ENCODE peak calls at places on chromosomes 13 and 19, in five cellular contexts. M is skeletal muscle cell, E is H7, B is substantia nigra, D is fibroblast of lung. Z is an unnamed sample.

GRCh38 chr19:51240866-51241265 is 10.0 kb upstream of the SIGLECL1 start:
- DNase-seq in M (no peak), E (no peak), B (no peak), D (no peak), Z (no peak)

GRCh38 chr19:29831041-29831548 is 19.3 kb downstream of the CCNE1 start:
- DNase-seq in M (no peak), E (no peak), B (no peak), D (no peak), Z (no peak)

GRCh38 chr19:51722492-51722891 is 1.3 kb downstream of the HAS1 start:
- DNase-seq in M (no peak), E (no peak), B (no peak), D (no peak), Z (no peak)

GRCh38 chr13:77429320-77430142 is 102.6 kb upstream of the MYCBP2 start:
- DNase-seq in M (no peak), E (no peak), B (no peak), D (peak; percentile 78), Z (no peak)

GRCh38 chr19:18291590-18292459 is 10.4 kb upstream of the JUND start:
- DNase-seq in M (no peak), E (peak; percentile 91), B (peak; percentile 45), D (peak; percentile 85), Z (peak; percentile 58)

GRCh38 chr13:72643339-72643989 is 84.0 kb downstream of the MZT1 start:
- DNase-seq in M (no peak), E (peak; percentile 18), B (no peak), D (peak; percentile 23), Z (no peak)

GRCh38 chr19:38657633-38658222 is 10.3 kb downstream of the ACTN4 start:
- DNase-seq in M (no peak), E (no peak), B (no peak), D (peak; percentile 95), Z (no peak)

GRCh38 chr13:20462921-20463320 is 62.7 kb downstream of the CRYL1 start:
- DNase-seq in M (no peak), E (no peak), B (no peak), D (no peak), Z (no peak)

GRCh38 chr19:1457031-1457739 is 7.3 kb downstream of the APC2 start:
- DNase-seq in M (no peak), E (peak; percentile 85), B (no peak), D (no peak), Z (no peak)

GRCh38 chr19:16051254-16052025 is 24.9 kb upstream of the TPM4 start:
- DNase-seq in M (no peak), E (peak; percentile 32), B (no peak), D (no peak), Z (no peak)

GRCh38 chr19:10670876-10671804 is 17.0 kb downstream of the ILF3 start:
- DNase-seq in M (no peak), E (peak; percentile 13), B (no peak), D (no peak), Z (no peak)

GRCh38 chr19:49553451-49554271 is 25.9 kb downstream of the RCN3 start:
- DNase-seq in M (no peak), E (no peak), B (no peak), D (peak; percentile 82), Z (no peak)

GRCh38 chr19:10111405-10111811 is at the start of gene P2RY11:
- DNase-seq in M (no peak), E (peak; percentile 48), B (no peak), D (no peak), Z (no peak)

GRCh38 chr19:30365121-30365800 is 6.9 kb upstream of the ZNF536 start:
- DNase-seq in M (no peak), E (no peak), B (no peak), D (no peak), Z (no peak)

GRCh38 chr13:36700170-36700569 is 26.4 kb downstream of the SERTM1 start:
- DNase-seq in M (no peak), E (no peak), B (no peak), D (no peak), Z (no peak)

GRCh38 chr19:12792048-12792852 is 964 bp downstream of the JUNB start:
- DNase-seq in M (no peak), E (peak; percentile 83), B (peak; percentile 12), D (no peak), Z (no peak)

GRCh38 chr19:13920940-13921744 is 15.1 kb downstream of the CC2D1A start:
- DNase-seq in M (no peak), E (peak; percentile 81), B (no peak), D (peak; percentile 57), Z (no peak)

GRCh38 chr19:27740396-27740795 is 1472.6 kb downstream of the UQCRFS1 start:
- DNase-seq in M (no peak), E (no peak), B (no peak), D (peak; percentile 42), Z (no peak)

GRCh38 chr13:113728571-113729054 is 30.4 kb upstream of the TMEM255B start:
- DNase-seq in M (no peak), E (no peak), B (no peak), D (no peak), Z (no peak)

GRCh38 chr19:55676889-55677505 is 2.0 kb downstream of the EPN1 start:
- DNase-seq in M (no peak), E (no peak), B (no peak), D (no peak), Z (no peak)

GRCh38 chr13:85520445-85520844 is 278.8 kb downstream of the SLITRK6 start:
- DNase-seq in M (no peak), E (no peak), B (no peak), D (peak; percentile 40), Z (no peak)

GRCh38 chr19:33496016-33496415 is 25.6 kb downstream of the PEPD start:
- DNase-seq in M (no peak), E (no peak), B (no peak), D (no peak), Z (no peak)

GRCh38 chr13:30178976-30179375 is 128.4 kb downstream of the KATNAL1 start:
- DNase-seq in M (no peak), E (no peak), B (no peak), D (no peak), Z (no peak)

GRCh38 chr19:14149509-14149994 is 13.2 kb upstream of the ASF1B start:
- DNase-seq in M (no peak), E (peak; percentile 80), B (peak; percentile 9), D (peak; percentile 12), Z (peak; percentile 26)

GRCh38 chr19:13930402-13930801 is 7.8 kb downstream of the PODNL1 start:
- DNase-seq in M (no peak), E (peak; percentile 55), B (no peak), D (no peak), Z (no peak)

GRCh38 chr13:113058129-113058987 is 47.2 kb upstream of the F7 start:
- DNase-seq in M (no peak), E (no peak), B (no peak), D (no peak), Z (no peak)

GRCh38 chr13:110271313-110271712 is 35.6 kb downstream of the COL4A1 start:
- DNase-seq in M (no peak), E (no peak), B (no peak), D (no peak), Z (no peak)

GRCh38 chr19:3471954-3472655 is 8.2 kb downstream of the SMIM24 start:
- DNase-seq in M (no peak), E (peak; percentile 92), B (no peak), D (no peak), Z (no peak)

GRCh38 chr19:38685666-38686529 is 38.4 kb downstream of the ACTN4 start:
- DNase-seq in M (no peak), E (peak; percentile 58), B (no peak), D (peak; percentile 69), Z (no peak)

GRCh38 chr13:111279253-111279652 is 41.2 kb upstream of the TEX29 start:
- DNase-seq in M (no peak), E (no peak), B (no peak), D (no peak), Z (no peak)